ENCODE peak calls at places on chromosomes 3 and 15, in four cellular contexts. A is GM12878, F is HepG2, E is H1. R is an unnamed sample.
A peak's percentile ranks its signal among the peaks of the same experiment; 100 is the strongest.

GRCh38 chr15:98676586-98677270 is 28.4 kb downstream of the IGF1R start:
- DNase-seq in E (no peak), F (no peak), A (no peak), R (no peak)

GRCh38 chr3:31960793-31961431 is 20.1 kb downstream of the OSBPL10 start:
- DNase-seq in F (peak; percentile 82), E (peak; percentile 48), A (no peak), R (no peak)

GRCh38 chr3:170154084-170154483 is 27.4 kb downstream of the PHC3 start:
- DNase-seq in E (no peak), A (no peak), F (no peak), R (no peak)

GRCh38 chr3:189041482-189042090 is 130.2 kb upstream of the TPRG1 start:
- DNase-seq in E (peak; percentile 69), F (peak; percentile 58), A (peak; percentile 19), R (peak; percentile 30)

GRCh38 chr3:126208618-126209256 is 28.4 kb upstream of the ALDH1L1 start:
- DNase-seq in E (no peak), F (peak; percentile 52), A (no peak), R (no peak)

GRCh38 chr3:107524214-107525100 is 1.7 kb downstream of the BBX start:
- DNase-seq in F (peak; percentile 41), E (no peak), A (no peak), R (peak; percentile 52)

GRCh38 chr3:128808672-128809071 is 70.7 kb upstream of the ACAD9 start:
- DNase-seq in F (no peak), E (no peak), A (no peak), R (no peak)

GRCh38 chr15:85116066-85116465 is 134.4 kb downstream of the PDE8A start:
- DNase-seq in F (no peak), E (peak; percentile 11), A (no peak), R (no peak)

GRCh38 chr3:187919018-187919417 is 173.8 kb upstream of the BCL6 start:
- DNase-seq in A (peak; percentile 40), F (no peak), E (no peak), R (no peak)

GRCh38 chr3:100708644-100708988 is 678 bp upstream of the TFG start:
- DNase-seq in E (no peak), F (peak; percentile 3), A (no peak), R (no peak)

GRCh38 chr3:145911016-145911415 is 250.0 kb downstream of the PLOD2 start:
- DNase-seq in A (no peak), F (no peak), E (no peak), R (no peak)

GRCh38 chr3:49415931-49416601 is 3.8 kb downstream of the TCTA start:
- DNase-seq in E (no peak), F (no peak), A (peak; percentile 57), R (no peak)

GRCh38 chr15:76173317-76173834 is 113.6 kb downstream of the TMEM266 start:
- DNase-seq in A (no peak), E (no peak), F (no peak), R (no peak)

GRCh38 chr3:177977381-177978158 is 558.7 kb upstream of the KCNMB2 start:
- DNase-seq in E (no peak), F (no peak), A (no peak), R (no peak)

GRCh38 chr15:59996498-59997041 is 7.5 kb upstream of the FOXB1 start:
- DNase-seq in A (no peak), F (peak; percentile 14), E (peak; percentile 73), R (no peak)

GRCh38 chr3:186786810-186787375 is 3.5 kb downstream of the EIF4A2 start:
- DNase-seq in F (no peak), E (no peak), A (no peak), R (no peak)

GRCh38 chr3:21562225-21562624 is 188.8 kb downstream of the ZNF385D start:
- DNase-seq in A (no peak), E (no peak), F (no peak), R (no peak)

GRCh38 chr3:115623414-115623868 is at the start of gene GAP43:
- DNase-seq in E (peak; percentile 55), A (no peak), F (peak; percentile 3), R (peak; percentile 55)

GRCh38 chr3:110174908-110175307 is 837.6 kb upstream of the DPPA4 start:
- DNase-seq in F (no peak), E (no peak), A (no peak), R (no peak)

GRCh38 chr15:94838281-94838680 is 606.9 kb downstream of the MCTP2 start:
- DNase-seq in A (no peak), F (no peak), E (no peak), R (no peak)

GRCh38 chr15:72222433-72222832 is 8.6 kb downstream of the PKM start:
- DNase-seq in E (no peak), A (no peak), F (no peak), R (no peak)

GRCh38 chr3:79085166-79085565 is 682.6 kb downstream of the ROBO1 start:
- DNase-seq in A (no peak), F (no peak), E (no peak), R (no peak)
- TF ChIP-seq SUZ12 in A (no peak), F (no peak), E (no peak), R (no peak)

GRCh38 chr3:112503304-112503972 is 4.2 kb upstream of the BTLA start:
- DNase-seq in A (no peak), E (no peak), F (no peak), R (no peak)

GRCh38 chr3:112508860-112509259 is 9.6 kb upstream of the BTLA start:
- DNase-seq in F (no peak), A (no peak), E (no peak), R (no peak)

GRCh38 chr3:112504123-112504522 is 4.9 kb upstream of the BTLA start:
- DNase-seq in A (no peak), E (no peak), F (no peak), R (no peak)

GRCh38 chr3:112508261-112508660 is 9.0 kb upstream of the BTLA start:
- DNase-seq in A (no peak), F (no peak), E (no peak), R (no peak)

GRCh38 chr3:112505907-112506306 is 6.6 kb upstream of the BTLA start:
- DNase-seq in F (no peak), A (no peak), E (no peak), R (no peak)
- TF ChIP-seq SP1 in F (no peak), A (no peak), E (no peak), R (no peak)

GRCh38 chr3:123883656-123884257 is 375 bp downstream of the MYLK start:
- DNase-seq in F (no peak), E (peak; percentile 72), A (no peak), R (no peak)

GRCh38 chr3:123881771-123882170 is 2.4 kb downstream of the MYLK start:
- DNase-seq in E (no peak), F (no peak), A (no peak), R (no peak)

GRCh38 chr3:123878807-123879206 is 5.3 kb downstream of the MYLK start:
- DNase-seq in A (no peak), F (no peak), E (no peak), R (no peak)

GRCh38 chr3:123883111-123883510 is 1.0 kb downstream of the MYLK start:
- DNase-seq in F (no peak), A (no peak), E (no peak), R (no peak)

DNA sequence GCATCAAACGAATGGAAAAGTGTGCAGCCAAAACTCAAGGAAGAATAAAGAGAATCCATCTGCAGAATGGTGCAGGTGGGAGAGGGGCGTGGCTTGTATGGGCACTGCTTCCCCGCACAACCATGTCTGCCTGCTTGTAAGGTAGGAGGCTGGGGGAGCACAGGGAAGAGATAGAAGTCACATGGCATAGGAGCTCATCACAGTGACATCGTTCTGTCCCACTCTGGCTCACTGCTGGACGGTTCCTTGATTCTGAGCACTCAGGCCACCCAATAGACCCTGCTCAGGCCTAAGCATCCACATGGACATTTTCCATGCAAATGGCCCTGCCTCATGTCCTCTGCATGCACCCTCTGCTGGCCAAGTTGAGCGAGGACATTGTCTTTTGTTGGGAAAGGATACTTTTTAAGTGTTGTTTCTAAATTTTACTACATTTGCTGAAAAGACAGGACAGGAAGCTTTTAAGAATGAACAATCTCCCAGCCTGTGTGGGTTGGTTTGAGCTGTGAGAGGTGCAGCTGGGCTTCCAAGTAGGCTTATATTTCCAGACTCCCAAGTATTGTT is 3.1 kb downstream of the MYLK start:
- DNase-seq in F (peak; percentile 40), E (no peak), A (no peak), R (no peak)
- TF ChIP-seq SUZ12 in F (no peak), E (no peak), A (no peak), R (no peak)

GRCh38 chr15:66149871-66150270 is 103.7 kb downstream of the MEGF11 start:
- DNase-seq in A (no peak), E (no peak), F (no peak), R (no peak)
- TF ChIP-seq SP1 in A (no peak), E (no peak), F (no peak), R (no peak)

GRCh38 chr3:23691343-23691895 is 114.3 kb upstream of the UBE2E1 start:
- DNase-seq in F (no peak), E (no peak), A (no peak), R (no peak)
- TF ChIP-seq SUZ12 in F (no peak), E (no peak), A (no peak), R (no peak)

GRCh38 chr15:22262613-22263020 is 182.3 kb downstream of the OR4M2 start:
- DNase-seq in A (no peak), E (no peak), F (no peak), R (no peak)
- TF ChIP-seq SP1 in A (no peak), E (no peak), F (no peak), R (no peak)

GRCh38 chr15:80154336-80154735 is 1.5 kb downstream of the FAH start:
- DNase-seq in F (peak; percentile 72), A (no peak), E (no peak), R (no peak)
- TF ChIP-seq SUZ12 in F (no peak), A (no peak), E (no peak), R (no peak)